ENCODE peak calls at places on chromosomes 6 and 20, in five cellular contexts. T, N, R, X and U are unnamed samples.

GRCh38 chr6:66896415-66896814 is 1189.4 kb upstream of the EYS start:
- DNase-seq in N (no peak), T (no peak), R (peak; percentile 25), X (no peak), U (no peak)

GRCh38 chr6:158815379-158815724 is 3.8 kb downstream of the EZR start:
- DNase-seq in R (no peak), X (no peak), N (no peak), T (no peak), U (no peak)

GRCh38 chr6:96899019-96899418 is 1.3 kb upstream of the NDUFAF4 start:
- DNase-seq in T (no peak), X (peak; percentile 78), R (peak; percentile 76), N (peak; percentile 18), U (no peak)

GRCh38 chr6:43910638-43911353 is 140.8 kb downstream of the VEGFA start:
- DNase-seq in T (no peak), R (peak; percentile 88), X (peak; percentile 79), N (no peak), U (no peak)

GRCh38 chr6:2053691-2054090 is 191.7 kb downstream of the GMDS start:
- DNase-seq in X (no peak), R (no peak), N (no peak), T (no peak), U (no peak)

GRCh38 chr20:16639027-16639941 is 66.0 kb upstream of the KIF16B start:
- DNase-seq in X (no peak), N (no peak), R (no peak), T (no peak), U (no peak)

GRCh38 chr20:59616306-59616705 is 12.0 kb downstream of the PHACTR3 start:
- DNase-seq in X (no peak), R (no peak), N (no peak), T (peak; percentile 33), U (no peak)

GRCh38 chr6:40755749-40756452 is 168.7 kb upstream of the LRFN2 start:
- DNase-seq in R (no peak), T (no peak), X (peak; percentile 81), N (no peak), U (no peak)

GRCh38 chr6:124054034-124054433 is 250.4 kb downstream of the NKAIN2 start:
- DNase-seq in N (no peak), T (no peak), R (no peak), X (no peak), U (no peak)

GRCh38 chr6:8082954-8083858 is 19.0 kb upstream of the BLOC1S5 start:
- DNase-seq in N (no peak), X (peak; percentile 96), R (peak; percentile 89), T (no peak), U (no peak)

GRCh38 chr20:25081065-25081729 is 744 bp downstream of the VSX1 start:
- DNase-seq in R (no peak), T (peak; percentile 64), N (no peak), X (peak; percentile 30), U (no peak)

GRCh38 chr20:55500130-55500529 is 505.2 kb downstream of the CBLN4 start:
- DNase-seq in R (no peak), X (no peak), T (no peak), N (no peak), U (no peak)

GRCh38 chr20:23143098-23143497 is 57.0 kb upstream of the CD93 start:
- DNase-seq in R (peak; percentile 84), X (peak; percentile 93), N (peak; percentile 78), T (no peak), U (no peak)

GRCh38 chr6:134247271-134247833 is 70.6 kb downstream of the SGK1 start:
- DNase-seq in R (no peak), X (no peak), T (peak; percentile 76), N (no peak), U (peak; percentile 89)

GRCh38 chr20:11912013-11912663 is 5.6 kb upstream of the BTBD3 start:
- DNase-seq in X (peak; percentile 19), T (no peak), R (peak; percentile 51), N (no peak), U (no peak)

GRCh38 chr6:108361312-108361932 is 66.6 kb downstream of the AFG1L start:
- DNase-seq in X (peak; percentile 26), T (no peak), N (no peak), R (no peak), U (no peak)

GRCh38 chr6:164990901-164991300 is 318.5 kb downstream of the C6orf118 start:
- DNase-seq in T (no peak), N (no peak), R (no peak), X (no peak), U (no peak)

GRCh38 chr20:18904624-18905023 is 91.0 kb downstream of the SCP2D1 start:
- DNase-seq in N (no peak), X (peak; percentile 10), T (no peak), R (no peak), U (no peak)

GRCh38 chr6:38671885-38672467 is 31.0 kb downstream of the GLO1 start:
- DNase-seq in X (peak; percentile 79), N (no peak), T (no peak), R (peak; percentile 86), U (peak; percentile 47)

GRCh38 chr20:49381558-49382493 is 100.6 kb downstream of the KCNB1 start:
- DNase-seq in T (no peak), N (peak; percentile 62), R (peak; percentile 94), X (peak; percentile 32), U (no peak)

GRCh38 chr6:170376386-170377084 is 70.0 kb downstream of the FAM120B start:
- DNase-seq in N (no peak), T (no peak), X (no peak), R (no peak), U (no peak)

GRCh38 chr6:32110632-32111031 is 1.5 kb upstream of the TNXB start:
- DNase-seq in X (peak; percentile 63), N (no peak), T (no peak), R (no peak), U (no peak)

GRCh38 chr6:32108094-32108627 is 977 bp downstream of the TNXB start:
- DNase-seq in T (no peak), R (peak; percentile 22), X (peak; percentile 84), N (peak; percentile 60), U (no peak)

GRCh38 chr6:32109765-32110160 is 625 bp upstream of the TNXB start:
- DNase-seq in X (no peak), T (no peak), R (no peak), N (no peak), U (no peak)

GRCh38 chr6:32108727-32109113 is 418 bp downstream of the TNXB start:
- DNase-seq in N (no peak), R (no peak), T (no peak), X (no peak), U (no peak)

GRCh38 chr6:32109114-32109764 is at the start of gene TNXB:
- DNase-seq in X (no peak), R (no peak), N (peak; percentile 52), T (no peak), U (no peak)
- H3K4me3 ChIP-seq in X (peak within 1 kb of the TSS; percentile 64), R (no peak within 1 kb of the TSS), N (peak within 1 kb of the TSS; percentile 33), T (peak within 1 kb of the TSS; percentile 10), U (no peak within 1 kb of the TSS)

GRCh38 chr20:63101781-63102719 is 95.3 kb upstream of the BHLHE23 start:
- DNase-seq in N (no peak), T (peak; percentile 85), X (peak; percentile 68), R (peak; percentile 46), U (peak; percentile 29)
- H3K4me3 ChIP-seq in N (peak overlapping the region; percentile 41), T (peak overlapping the region; percentile 73), X (peak overlapping the region; percentile 83), R (peak overlapping the region; percentile 59), U (peak overlapping the region; percentile 61)

GRCh38 chr6:131781717-131782116 is 26.1 kb upstream of the ENPP1 start:
- DNase-seq in X (no peak), T (no peak), N (no peak), R (no peak), U (no peak)

GRCh38 chr6:131782764-131783163 is 25.1 kb upstream of the ENPP1 start:
- DNase-seq in T (no peak), N (no peak), X (no peak), R (peak; percentile 50), U (no peak)

GRCh38 chr6:131787079-131787478 is 20.7 kb upstream of the ENPP1 start:
- DNase-seq in T (no peak), X (peak; percentile 69), R (peak; percentile 34), N (no peak), U (no peak)

GRCh38 chr6:131787955-131788712 is 19.7 kb upstream of the ENPP1 start:
- DNase-seq in X (peak; percentile 64), T (no peak), R (peak; percentile 51), N (no peak), U (no peak)

GRCh38 chr6:131784561-131784960 is 23.3 kb upstream of the ENPP1 start:
- DNase-seq in X (peak; percentile 27), T (no peak), R (no peak), N (peak; percentile 39), U (no peak)
- H3K4me3 ChIP-seq in X (no peak overlapping the region), T (no peak overlapping the region), R (no peak overlapping the region), N (no peak overlapping the region), U (no peak overlapping the region)

DNA sequence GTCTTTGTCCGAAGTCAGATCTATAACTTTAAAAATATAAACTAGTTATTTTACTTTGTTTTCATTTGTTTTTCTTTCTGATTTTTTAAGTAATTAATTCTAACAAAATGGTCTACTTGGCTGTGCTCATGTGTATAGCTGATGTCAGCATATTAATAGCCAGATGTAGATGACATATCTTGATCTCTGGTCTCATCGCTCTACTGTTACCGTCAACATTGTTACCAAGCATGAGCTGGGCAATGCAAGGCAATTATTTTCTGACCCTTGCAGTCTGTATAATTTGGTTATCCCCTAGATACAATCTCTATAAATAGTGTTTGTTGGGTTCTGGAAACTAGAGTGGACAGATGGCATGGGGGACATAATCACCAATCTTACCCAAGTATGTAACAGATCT is 151.6 kb upstream of the PTPRK start:
- DNase-seq in N (no peak), T (no peak), X (no peak), R (no peak), U (no peak)
- H3K4me3 ChIP-seq in N (no peak overlapping the region), T (no peak overlapping the region), X (no peak overlapping the region), R (no peak overlapping the region), U (no peak overlapping the region)